ENCODE peak calls at places on chromosomes 1 and 21, in seven cellular contexts. One of them, this sample, is unnamed.

GRCh38 chr1:95021794-95022193 is 51.0 kb downstream of the ALG14 start:
- DNase-seq in GM19239: no peak
- DNase-seq in foreskin fibroblast: no peak
- DNase-seq in CD4-positive, alpha-beta memory T cell: no peak
- DNase-seq in dermis microvascular lymphatic vessel endothelial cell: peak; percentile 52
- DNase-seq in NCI-H1694: no peak
- DNase-seq in germinal center: no peak
- DNase-seq in this sample: no peak

GRCh38 chr1:55580845-55581332 is 365.7 kb upstream of the USP24 start:
- DNase-seq in GM19239: no peak
- DNase-seq in foreskin fibroblast: peak; percentile 88
- DNase-seq in CD4-positive, alpha-beta memory T cell: no peak
- DNase-seq in dermis microvascular lymphatic vessel endothelial cell: no peak
- DNase-seq in NCI-H1694: no peak
- DNase-seq in germinal center: no peak
- DNase-seq in this sample: peak; percentile 86

GRCh38 chr1:35432231-35432630 is 125.0 kb downstream of the KIAA0319L start:
- DNase-seq in GM19239: no peak
- DNase-seq in foreskin fibroblast: no peak
- DNase-seq in CD4-positive, alpha-beta memory T cell: no peak
- DNase-seq in dermis microvascular lymphatic vessel endothelial cell: no peak
- DNase-seq in NCI-H1694: no peak
- DNase-seq in germinal center: no peak
- DNase-seq in this sample: no peak

GRCh38 chr21:38989745-38990423 is 184.2 kb downstream of the ETS2 start:
- DNase-seq in GM19239: no peak
- DNase-seq in foreskin fibroblast: peak; percentile 71
- DNase-seq in CD4-positive, alpha-beta memory T cell: no peak
- DNase-seq in dermis microvascular lymphatic vessel endothelial cell: peak; percentile 73
- DNase-seq in NCI-H1694: no peak
- DNase-seq in germinal center: no peak
- DNase-seq in this sample: peak; percentile 43

GRCh38 chr1:65059930-65060538 is 88.0 kb upstream of the AK4 start:
- DNase-seq in GM19239: no peak
- DNase-seq in foreskin fibroblast: peak; percentile 34
- DNase-seq in CD4-positive, alpha-beta memory T cell: no peak
- DNase-seq in dermis microvascular lymphatic vessel endothelial cell: peak; percentile 51
- DNase-seq in NCI-H1694: peak; percentile 54
- DNase-seq in germinal center: peak; percentile 39
- DNase-seq in this sample: peak; percentile 37

GRCh38 chr1:193584840-193585239 is 398.4 kb upstream of the B3GALT2 start:
- DNase-seq in GM19239: no peak
- DNase-seq in foreskin fibroblast: no peak
- DNase-seq in CD4-positive, alpha-beta memory T cell: no peak
- DNase-seq in dermis microvascular lymphatic vessel endothelial cell: no peak
- DNase-seq in NCI-H1694: no peak
- DNase-seq in germinal center: no peak
- DNase-seq in this sample: no peak

GRCh38 chr1:200372095-200372884 is 37.5 kb downstream of the ZNF281 start:
- DNase-seq in GM19239: no peak
- DNase-seq in foreskin fibroblast: peak; percentile 88
- DNase-seq in CD4-positive, alpha-beta memory T cell: no peak
- DNase-seq in dermis microvascular lymphatic vessel endothelial cell: peak; percentile 56
- DNase-seq in NCI-H1694: no peak
- DNase-seq in germinal center: no peak
- DNase-seq in this sample: peak; percentile 16

GRCh38 chr1:230064283-230064682 is 2.8 kb upstream of the GALNT2 start:
- DNase-seq in GM19239: no peak
- DNase-seq in foreskin fibroblast: no peak
- DNase-seq in CD4-positive, alpha-beta memory T cell: no peak
- DNase-seq in dermis microvascular lymphatic vessel endothelial cell: no peak
- DNase-seq in NCI-H1694: no peak
- DNase-seq in germinal center: no peak
- DNase-seq in this sample: no peak

GRCh38 chr1:209435654-209436566 is 147.6 kb upstream of the CAMK1G start:
- DNase-seq in GM19239: peak; percentile 50
- DNase-seq in foreskin fibroblast: peak; percentile 60
- DNase-seq in CD4-positive, alpha-beta memory T cell: peak; percentile 3
- DNase-seq in dermis microvascular lymphatic vessel endothelial cell: peak; percentile 48
- DNase-seq in NCI-H1694: peak; percentile 90
- DNase-seq in germinal center: peak; percentile 57
- DNase-seq in this sample: peak; percentile 49

GRCh38 chr1:6581561-6582305 is 1.9 kb downstream of the ZBTB48 start:
- DNase-seq in GM19239: no peak
- DNase-seq in foreskin fibroblast: no peak
- DNase-seq in CD4-positive, alpha-beta memory T cell: no peak
- DNase-seq in dermis microvascular lymphatic vessel endothelial cell: no peak
- DNase-seq in NCI-H1694: no peak
- DNase-seq in germinal center: no peak
- DNase-seq in this sample: no peak

GRCh38 chr21:44558695-44559094 is at the start of gene KRTAP10-3:
- DNase-seq in GM19239: no peak
- DNase-seq in foreskin fibroblast: no peak
- DNase-seq in CD4-positive, alpha-beta memory T cell: no peak
- DNase-seq in dermis microvascular lymphatic vessel endothelial cell: no peak
- DNase-seq in NCI-H1694: no peak
- DNase-seq in germinal center: no peak
- DNase-seq in this sample: no peak

GRCh38 chr1:161226759-161227158 is 899 bp downstream of the TOMM40L start:
- DNase-seq in GM19239: no peak
- DNase-seq in foreskin fibroblast: no peak
- DNase-seq in CD4-positive, alpha-beta memory T cell: no peak
- DNase-seq in dermis microvascular lymphatic vessel endothelial cell: no peak
- DNase-seq in NCI-H1694: no peak
- DNase-seq in germinal center: no peak
- DNase-seq in this sample: no peak

GRCh38 chr1:20552728-20553571 is 577 bp downstream of the FAM43B start:
- DNase-seq in GM19239: no peak
- DNase-seq in foreskin fibroblast: peak; percentile 18
- DNase-seq in CD4-positive, alpha-beta memory T cell: no peak
- DNase-seq in dermis microvascular lymphatic vessel endothelial cell: peak; percentile 21
- DNase-seq in NCI-H1694: no peak
- DNase-seq in germinal center: peak; percentile 36
- DNase-seq in this sample: no peak

GRCh38 chr1:22875851-22876250 is 96.8 kb downstream of the LACTBL1 start:
- DNase-seq in GM19239: no peak
- DNase-seq in foreskin fibroblast: no peak
- DNase-seq in CD4-positive, alpha-beta memory T cell: no peak
- DNase-seq in dermis microvascular lymphatic vessel endothelial cell: no peak
- DNase-seq in NCI-H1694: no peak
- DNase-seq in germinal center: no peak
- DNase-seq in this sample: no peak

GRCh38 chr1:230068952-230069684 is 2.1 kb downstream of the GALNT2 start:
- DNase-seq in GM19239: no peak
- DNase-seq in foreskin fibroblast: no peak
- DNase-seq in CD4-positive, alpha-beta memory T cell: no peak
- DNase-seq in dermis microvascular lymphatic vessel endothelial cell: no peak
- DNase-seq in NCI-H1694: no peak
- DNase-seq in germinal center: no peak
- DNase-seq in this sample: no peak

GRCh38 chr1:20114021-20114648 is 5.2 kb downstream of the PLA2G2D start:
- DNase-seq in GM19239: no peak
- DNase-seq in foreskin fibroblast: no peak
- DNase-seq in CD4-positive, alpha-beta memory T cell: no peak
- DNase-seq in dermis microvascular lymphatic vessel endothelial cell: no peak
- DNase-seq in NCI-H1694: no peak
- DNase-seq in germinal center: no peak
- DNase-seq in this sample: no peak

GRCh38 chr1:210571356-210572334 is 242.9 kb downstream of the HHAT start:
- DNase-seq in GM19239: no peak
- DNase-seq in foreskin fibroblast: no peak
- DNase-seq in CD4-positive, alpha-beta memory T cell: no peak
- DNase-seq in dermis microvascular lymphatic vessel endothelial cell: no peak
- DNase-seq in NCI-H1694: no peak
- DNase-seq in germinal center: no peak
- DNase-seq in this sample: no peak

GRCh38 chr1:25642710-25643109 is 26.1 kb downstream of the MAN1C1 start:
- DNase-seq in GM19239: peak; percentile 38
- DNase-seq in foreskin fibroblast: no peak
- DNase-seq in CD4-positive, alpha-beta memory T cell: peak; percentile 86
- DNase-seq in dermis microvascular lymphatic vessel endothelial cell: peak; percentile 79
- DNase-seq in NCI-H1694: peak; percentile 26
- DNase-seq in germinal center: no peak
- DNase-seq in this sample: no peak

GRCh38 chr1:13775916-13776315 is 75.9 kb downstream of the PRDM2 start:
- DNase-seq in GM19239: no peak
- DNase-seq in foreskin fibroblast: peak; percentile 55
- DNase-seq in CD4-positive, alpha-beta memory T cell: no peak
- DNase-seq in dermis microvascular lymphatic vessel endothelial cell: no peak
- DNase-seq in NCI-H1694: no peak
- DNase-seq in germinal center: no peak
- DNase-seq in this sample: no peak

GRCh38 chr1:27637052-27637451 is 2.1 kb upstream of the FGR start:
- DNase-seq in GM19239: no peak
- DNase-seq in foreskin fibroblast: no peak
- DNase-seq in CD4-positive, alpha-beta memory T cell: no peak
- DNase-seq in dermis microvascular lymphatic vessel endothelial cell: no peak
- DNase-seq in NCI-H1694: no peak
- DNase-seq in germinal center: no peak
- DNase-seq in this sample: no peak

GRCh38 chr1:9586147-9586766 is 2.5 kb upstream of the TMEM201 start:
- DNase-seq in GM19239: no peak
- DNase-seq in foreskin fibroblast: no peak
- DNase-seq in CD4-positive, alpha-beta memory T cell: no peak
- DNase-seq in dermis microvascular lymphatic vessel endothelial cell: no peak
- DNase-seq in NCI-H1694: no peak
- DNase-seq in germinal center: no peak
- DNase-seq in this sample: no peak

GRCh38 chr1:15344800-15345710 is 64.6 kb upstream of the EFHD2 start:
- DNase-seq in GM19239: no peak
- DNase-seq in foreskin fibroblast: no peak
- DNase-seq in CD4-positive, alpha-beta memory T cell: no peak
- DNase-seq in dermis microvascular lymphatic vessel endothelial cell: no peak
- DNase-seq in NCI-H1694: no peak
- DNase-seq in germinal center: no peak
- DNase-seq in this sample: no peak

GRCh38 chr21:42758721-42759593 is 105.5 kb downstream of the PDE9A start:
- DNase-seq in GM19239: no peak
- DNase-seq in foreskin fibroblast: no peak
- DNase-seq in CD4-positive, alpha-beta memory T cell: no peak
- DNase-seq in dermis microvascular lymphatic vessel endothelial cell: no peak
- DNase-seq in NCI-H1694: no peak
- DNase-seq in germinal center: no peak
- DNase-seq in this sample: no peak

GRCh38 chr1:29933110-29933509 is 696.8 kb downstream of the PTPRU start:
- DNase-seq in GM19239: no peak
- DNase-seq in foreskin fibroblast: no peak
- DNase-seq in CD4-positive, alpha-beta memory T cell: no peak
- DNase-seq in dermis microvascular lymphatic vessel endothelial cell: no peak
- DNase-seq in NCI-H1694: no peak
- DNase-seq in germinal center: no peak
- DNase-seq in this sample: no peak

GRCh38 chr21:15004721-15005370 is 60.0 kb downstream of the NRIP1 start:
- DNase-seq in GM19239: no peak
- DNase-seq in foreskin fibroblast: no peak
- DNase-seq in CD4-positive, alpha-beta memory T cell: no peak
- DNase-seq in dermis microvascular lymphatic vessel endothelial cell: no peak
- DNase-seq in NCI-H1694: no peak
- DNase-seq in germinal center: no peak
- DNase-seq in this sample: no peak

GRCh38 chr1:52970149-52970548 is 43.1 kb downstream of the SCP2 start:
- DNase-seq in GM19239: no peak
- DNase-seq in foreskin fibroblast: peak; percentile 2
- DNase-seq in CD4-positive, alpha-beta memory T cell: no peak
- DNase-seq in dermis microvascular lymphatic vessel endothelial cell: peak; percentile 48
- DNase-seq in NCI-H1694: peak; percentile 3
- DNase-seq in germinal center: no peak
- DNase-seq in this sample: peak; percentile 14

GRCh38 chr21:41823906-41824305 is 55.2 kb downstream of the PRDM15 start:
- DNase-seq in GM19239: no peak
- DNase-seq in foreskin fibroblast: no peak
- DNase-seq in CD4-positive, alpha-beta memory T cell: no peak
- DNase-seq in dermis microvascular lymphatic vessel endothelial cell: no peak
- DNase-seq in NCI-H1694: no peak
- DNase-seq in germinal center: no peak
- DNase-seq in this sample: no peak

GRCh38 chr1:113519561-113519960 is 129.2 kb downstream of the MAGI3 start:
- DNase-seq in GM19239: no peak
- DNase-seq in foreskin fibroblast: peak; percentile 59
- DNase-seq in CD4-positive, alpha-beta memory T cell: no peak
- DNase-seq in dermis microvascular lymphatic vessel endothelial cell: no peak
- DNase-seq in NCI-H1694: no peak
- DNase-seq in germinal center: no peak
- DNase-seq in this sample: no peak

GRCh38 chr1:214791961-214792360 is 189.0 kb downstream of the CENPF start:
- DNase-seq in GM19239: no peak
- DNase-seq in foreskin fibroblast: no peak
- DNase-seq in CD4-positive, alpha-beta memory T cell: no peak
- DNase-seq in dermis microvascular lymphatic vessel endothelial cell: no peak
- DNase-seq in NCI-H1694: no peak
- DNase-seq in germinal center: no peak
- DNase-seq in this sample: no peak

GRCh38 chr1:169890761-169891538 is 2.7 kb downstream of the SCYL3 start:
- DNase-seq in GM19239: no peak
- DNase-seq in foreskin fibroblast: no peak
- DNase-seq in CD4-positive, alpha-beta memory T cell: peak; percentile 52
- DNase-seq in dermis microvascular lymphatic vessel endothelial cell: peak; percentile 5
- DNase-seq in NCI-H1694: no peak
- DNase-seq in germinal center: peak; percentile 22
- DNase-seq in this sample: no peak

GRCh38 chr1:53412285-53413174 is 46.7 kb upstream of the DMRTB1 start:
- DNase-seq in GM19239: no peak
- DNase-seq in foreskin fibroblast: no peak
- DNase-seq in CD4-positive, alpha-beta memory T cell: no peak
- DNase-seq in dermis microvascular lymphatic vessel endothelial cell: no peak
- DNase-seq in NCI-H1694: no peak
- DNase-seq in germinal center: no peak
- DNase-seq in this sample: no peak

GRCh38 chr1:199272107-199272506 is 633.3 kb downstream of the PTPRC start:
- DNase-seq in GM19239: no peak
- DNase-seq in foreskin fibroblast: peak; percentile 78
- DNase-seq in CD4-positive, alpha-beta memory T cell: no peak
- DNase-seq in dermis microvascular lymphatic vessel endothelial cell: peak; percentile 13
- DNase-seq in NCI-H1694: no peak
- DNase-seq in germinal center: no peak
- DNase-seq in this sample: peak; percentile 75

GRCh38 chr1:180310095-180310494 is 80.0 kb downstream of the LHX4 start:
- DNase-seq in GM19239: no peak
- DNase-seq in foreskin fibroblast: peak; percentile 26
- DNase-seq in CD4-positive, alpha-beta memory T cell: no peak
- DNase-seq in dermis microvascular lymphatic vessel endothelial cell: no peak
- DNase-seq in NCI-H1694: no peak
- DNase-seq in germinal center: no peak
- DNase-seq in this sample: no peak